ENCODE peak calls at places on chromosomes 4 and X, in six cellular contexts. C, L, F, S, B and A are unnamed samples.

GRCh38 chrX:149282909-149283308 is 222.2 kb downstream of the IDS start:
- DNase-seq in C (no peak), L (no peak), F (no peak), S (no peak), B (no peak), A (no peak)

GRCh38 chr4:23856630-23857029 is 33.2 kb downstream of the PPARGC1A start:
- DNase-seq in C (no peak), L (no peak), F (no peak), S (no peak), B (no peak), A (no peak)

GRCh38 chrX:73855546-73855945 is 292.5 kb downstream of the CHIC1 start:
- DNase-seq in C (peak), L (peak), F (peak), S (peak), B (peak), A (peak)

GRCh38 chrX:23699636-23700194 is 32.4 kb downstream of the PRDX4 start:
- DNase-seq in C (no peak), L (peak), F (peak), S (peak), B (no peak), A (no peak)

GRCh38 chrX:152259150-152259549 is 120.8 kb upstream of the MAGEA10 start:
- DNase-seq in C (no peak), L (no peak), F (no peak), S (no peak), B (no peak), A (no peak)

GRCh38 chr4:30402276-30402675 is 317.9 kb upstream of the PCDH7 start:
- DNase-seq in C (no peak), L (no peak), F (no peak), S (no peak), B (peak), A (no peak)

GRCh38 chr4:8762356-8762755 is 109.3 kb downstream of the HMX1 start:
- DNase-seq in C (no peak), L (no peak), F (no peak), S (no peak), B (no peak), A (no peak)

GRCh38 chr4:167623241-167623572 is 388.9 kb upstream of the SPOCK3 start:
- DNase-seq in C (no peak), L (no peak), F (no peak), S (no peak), B (no peak), A (no peak)

GRCh38 chrX:48890934-48891401 is 6.6 kb downstream of the TIMM17B start:
- DNase-seq in C (no peak), L (no peak), F (no peak), S (no peak), B (no peak), A (peak)